ENCODE peak calls at places on chromosome 1, in six cellular contexts. R is HCT116, V is HepG2, S is WTC11, X is GM12878, D is H1. Q is an unnamed sample.

GRCh38 chr1:204073837-204074273 is 940 bp downstream of the SOX13 start:
- DNase-seq in R (no peak), V (no peak), S (no peak), X (no peak), D (no peak), Q (no peak)

GRCh38 chr1:59570524-59570923 is 244.2 kb upstream of the HOOK1 start:
- DNase-seq in R (no peak), V (peak), S (no peak), X (no peak), D (no peak), Q (no peak)

GRCh38 chr1:67890862-67891261 is 57.6 kb upstream of the GNG12 start:
- DNase-seq in R (no peak), V (no peak), S (no peak), X (no peak), D (no peak), Q (no peak)

GRCh38 chr1:43358121-43358745 is 548 bp upstream of the CDC20 start:
- DNase-seq in R (peak), V (no peak), S (peak), X (peak), D (no peak), Q (peak)

GRCh38 chr1:196723325-196724185 is 51.1 kb upstream of the CFHR3 start:
- DNase-seq in R (peak), V (peak), S (peak), X (no peak), D (peak), Q (peak)

GRCh38 chr1:153220606-153221303 is 3.4 kb downstream of the PRR9 start:
- DNase-seq in R (no peak), V (peak), S (no peak), X (no peak), D (no peak), Q (peak)

GRCh38 chr1:182259229-182259872 is 132.2 kb downstream of the GLUL start:
- DNase-seq in R (no peak), V (no peak), S (no peak), X (peak), D (no peak), Q (peak)

GRCh38 chr1:161921990-161922389 is 101.7 kb downstream of the OLFML2B start:
- DNase-seq in R (no peak), V (no peak), S (no peak), X (no peak), D (no peak), Q (no peak)

GRCh38 chr1:199551967-199552565 is 475.4 kb upstream of the NR5A2 start:
- DNase-seq in R (peak), V (peak), S (peak), X (no peak), D (no peak), Q (peak)

GRCh38 chr1:217029311-217030157 is 306.3 kb upstream of the ESRRG start:
- DNase-seq in R (no peak), V (no peak), S (no peak), X (no peak), D (no peak), Q (no peak)

GRCh38 chr1:77126309-77126708 is 92.9 kb downstream of the PIGK start:
- DNase-seq in R (peak), V (peak), S (peak), X (no peak), D (no peak), Q (no peak)

GRCh38 chr1:180165509-180166435 is 11.1 kb downstream of the QSOX1 start:
- DNase-seq in R (no peak), V (no peak), S (no peak), X (no peak), D (no peak), Q (no peak)

GRCh38 chr1:89525169-89525855 is 683 bp downstream of the LRRC8B start:
- DNase-seq in R (peak), V (peak), S (peak), X (peak), D (no peak), Q (peak)
- TF ChIP-seq CTCF in R (no peak), V (peak), S (no peak), X (peak), D (no peak), Q (no peak)

DNA sequence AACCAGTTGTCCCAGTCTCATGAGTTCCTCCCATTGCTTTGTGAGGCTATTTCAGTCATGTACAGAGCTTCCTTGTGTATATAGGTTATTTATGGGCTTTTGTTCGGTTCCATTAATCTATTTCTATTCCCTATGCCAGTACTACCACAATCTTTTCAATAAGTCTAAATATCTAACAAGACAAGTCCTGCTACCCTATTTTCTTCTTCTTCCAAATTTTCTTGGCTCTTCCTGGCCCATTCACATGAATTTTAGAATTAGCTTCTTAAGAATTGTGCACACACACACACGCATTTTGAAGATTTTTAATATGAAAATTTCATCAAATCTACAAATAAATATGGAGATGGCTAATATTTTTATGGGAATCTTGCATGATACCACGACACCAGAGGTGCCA is 33.8 kb upstream of the ATF3 start:
- DNase-seq in R (no peak), V (no peak), S (no peak), X (no peak), D (no peak), Q (no peak)
- TF ChIP-seq ATF3 in R (no peak), V (no peak), S (no peak), X (no peak), D (no peak), Q (no peak)

GRCh38 chr1:202005958-202006357 is 4.4 kb upstream of the ELF3 start:
- DNase-seq in R (no peak), V (peak), S (no peak), X (no peak), D (no peak), Q (no peak)
- TF ChIP-seq CTCF in R (no peak), V (peak), S (no peak), X (no peak), D (peak), Q (peak)

GRCh38 chr1:2609271-2610035 is 22.9 kb downstream of the PRXL2B start:
- DNase-seq in R (no peak), V (no peak), S (peak), X (no peak), D (no peak), Q (no peak)
- TF ChIP-seq ATF3 in R (no peak), V (no peak), S (no peak), X (no peak), D (no peak), Q (no peak)

GRCh38 chr1:28640766-28641165 is 2.1 kb downstream of the TAF12 start:
- DNase-seq in R (peak), V (peak), S (no peak), X (no peak), D (no peak), Q (no peak)
- TF ChIP-seq CTCF in R (no peak), V (peak), S (no peak), X (peak), D (peak), Q (peak)

GRCh38 chr1:48619529-48619928 is 147.5 kb upstream of the SPATA6 start:
- DNase-seq in R (peak), V (no peak), S (peak), X (no peak), D (peak), Q (no peak)
- TF ChIP-seq ATF3 in R (no peak), V (no peak), S (no peak), X (no peak), D (no peak), Q (no peak)

GRCh38 chr1:183471748-183472487 is 381 bp upstream of the SMG7 start:
- DNase-seq in R (peak), V (peak), S (peak), X (peak), D (peak), Q (peak)
- TF ChIP-seq CTCF in R (no peak), V (peak), S (no peak), X (peak), D (no peak), Q (peak)

GRCh38 chr1:45767035-45767434 is 16.6 kb upstream of the IPP start:
- DNase-seq in R (no peak), V (no peak), S (no peak), X (no peak), D (no peak), Q (no peak)
- TF ChIP-seq ATF3 in R (no peak), V (no peak), S (no peak), X (no peak), D (no peak), Q (no peak)

GRCh38 chr1:22171951-22172715 is 29.2 kb upstream of the WNT4 start:
- DNase-seq in R (no peak), V (no peak), S (peak), X (no peak), D (peak), Q (no peak)
- TF ChIP-seq CTCF in R (no peak), V (no peak), S (no peak), X (no peak), D (peak), Q (no peak)